ENCODE peak calls at places on chromosomes 3 and 15, in six cellular contexts. X is GM23338, Z is hepatocyte, B is Karpas-422, J is GM23248, L is PC-3. P is an unnamed sample. For H3K9me2, the result is how much of the 10 kb centered on the place peaks cover.

GRCh38 chr3:168977696-168978374 is 685.7 kb downstream of the MECOM start:
- DNase-seq in X (no peak), Z (no peak), B (no peak), J (peak), L (no peak), P (no peak)

GRCh38 chr15:75452968-75453702 is 1.6 kb upstream of the SIN3A start:
- DNase-seq in X (peak), Z (peak), B (peak), J (peak), L (peak), P (peak)

GRCh38 chr15:62262305-62262941 is 97.3 kb upstream of the C2CD4B start:
- DNase-seq in X (peak), Z (no peak), B (no peak), J (no peak), L (no peak), P (no peak)

GRCh38 chr15:29070471-29071192 is 184.9 kb downstream of the APBA2 start:
- DNase-seq in X (no peak), Z (no peak), B (no peak), J (no peak), L (no peak), P (no peak)

GRCh38 chr3:45975696-45976095 is 19.9 kb downstream of the FYCO1 start:
- DNase-seq in X (no peak), Z (no peak), B (no peak), J (no peak), L (no peak), P (no peak)

GRCh38 chr15:64892850-64893403 is 18.8 kb upstream of the ANKDD1A start:
- DNase-seq in X (no peak), Z (no peak), B (no peak), J (no peak), L (no peak), P (no peak)

GRCh38 chr3:49618412-49618811 is 55.7 kb upstream of the APEH start:
- DNase-seq in X (peak), Z (no peak), B (no peak), J (no peak), L (no peak), P (no peak)

GRCh38 chr15:87672309-87672897 is 584.1 kb downstream of the NTRK3 start:
- DNase-seq in X (peak), Z (peak), B (no peak), J (peak), L (peak), P (no peak)

GRCh38 chr3:151315136-151315535 is 1.5 kb downstream of the GPR87 start:
- DNase-seq in X (no peak), Z (no peak), B (no peak), J (peak), L (peak), P (no peak)

GRCh38 chr3:97138914-97139541 is 324.6 kb downstream of the EPHA6 start:
- DNase-seq in X (peak), Z (no peak), B (peak), J (no peak), L (peak), P (no peak)

GRCh38 chr3:136343873-136344281 is 93.7 kb downstream of the PCCB start:
- DNase-seq in X (no peak), Z (peak), B (no peak), J (peak), L (peak), P (no peak)
- H3K9me2 ChIP-seq in X (under half), Z (under half), B (under half), J (under half), L (under half), P (under half)

GRCh38 chr15:74412159-74412558 is 21.6 kb downstream of the SEMA7A start:
- DNase-seq in X (no peak), Z (no peak), B (no peak), J (no peak), L (no peak), P (no peak)
- H3K9me2 ChIP-seq in X (under half), Z (under half), B (under half), J (under half), L (under half), P (under half)

GRCh38 chr3:27626596-27627118 is 95.5 kb downstream of the EOMES start:
- DNase-seq in X (no peak), Z (no peak), B (no peak), J (no peak), L (no peak), P (no peak)

GRCh38 chr3:27629381-27629780 is 92.7 kb downstream of the EOMES start:
- DNase-seq in X (no peak), Z (no peak), B (no peak), J (no peak), L (peak), P (no peak)

GRCh38 chr3:27623085-27623753 is 98.9 kb downstream of the EOMES start:
- DNase-seq in X (no peak), Z (peak), B (no peak), J (peak), L (peak), P (no peak)

GRCh38 chr3:27628029-27628750 is 93.9 kb downstream of the EOMES start:
- DNase-seq in X (no peak), Z (no peak), B (no peak), J (no peak), L (peak), P (no peak)

GRCh38 chr3:27625848-27626247 is 96.3 kb downstream of the EOMES start:
- DNase-seq in X (no peak), Z (no peak), B (no peak), J (no peak), L (peak), P (no peak)
- H3K9me2 ChIP-seq in X (under half), Z (under half), B (under half), J (under half), L (under half), P (under half)

GRCh38 chr3:41464858-41465257 is 265.6 kb downstream of the CTNNB1 start:
- DNase-seq in X (no peak), Z (no peak), B (no peak), J (no peak), L (no peak), P (no peak)
- H3K9me2 ChIP-seq in X (under half), Z (under half), B (under half), J (under half), L (under half), P (under half)

P was measured in HCT116.